ENCODE peak calls at places on chromosomes 16 and 17, in four cellular contexts. T is ACHN, J is A549, C is HS-5. H is an unnamed sample.

GRCh38 chr17:42519546-42520444 is 16.2 kb upstream of the NAGLU start:
- DNase-seq in C (peak), T (peak), J (peak), H (peak)

GRCh38 chr17:11264183-11264871 is 23.3 kb downstream of the SHISA6 start:
- DNase-seq in T (peak), C (no peak), J (peak), H (no peak)

GRCh38 chr16:82405696-82406095 is 221.1 kb upstream of the CDH13 start:
- DNase-seq in J (no peak), T (no peak), C (no peak), H (no peak)

GRCh38 chr17:6712058-6712853 is 913 bp downstream of the SLC13A5 start:
- DNase-seq in J (no peak), T (no peak), C (no peak), H (no peak)

GRCh38 chr17:6456914-6457687 is 12.8 kb downstream of the PIMREG start:
- DNase-seq in T (peak), C (peak), J (peak), H (no peak)

GRCh38 chr16:11105038-11105903 is 150.7 kb downstream of the SOCS1 start:
- DNase-seq in C (peak), T (no peak), J (no peak), H (peak)

GRCh38 chr16:57726433-57726947 is 9.1 kb upstream of the KATNB1 start:
- DNase-seq in T (no peak), J (no peak), C (no peak), H (no peak)

GRCh38 chr17:48290378-48290777 is 139.6 kb downstream of the SKAP1 start:
- DNase-seq in C (no peak), T (no peak), J (no peak), H (no peak)

GRCh38 chr16:23058576-23058975 is 90.7 kb downstream of the USP31 start:
- DNase-seq in T (no peak), C (no peak), J (no peak), H (no peak)

GRCh38 chr17:82863941-82864720 is 24.3 kb upstream of the ZNF750 start:
- DNase-seq in J (no peak), T (peak), C (no peak), H (no peak)

GRCh38 chr17:80352991-80353665 is 61.8 kb upstream of the ENDOV start:
- DNase-seq in C (no peak), T (no peak), J (no peak), H (no peak)

GRCh38 chr17:50867856-50868438 is 1.8 kb upstream of the TOB1 start:
- DNase-seq in J (no peak), T (no peak), C (no peak), H (no peak)